ENCODE peak calls at places on chromosome 12, in eight cellular contexts. E is Peyer's patch, J is testis, N is GM12892, W is ovary, Q is NB4, O is uterus, F is IMR-90. P is an unnamed sample.

GRCh38 chr12:132675753-132676152 is 11.4 kb downstream of the POLE start:
- DNase-seq in E (no peak), J (no peak), N (no peak), W (no peak), Q (no peak), O (no peak), F (no peak), P (no peak)

GRCh38 chr12:122850695-122851350 is 15.6 kb downstream of the HIP1R start:
- DNase-seq in E (no peak), J (no peak), N (no peak), W (no peak), Q (peak; percentile 39), O (no peak), F (peak; percentile 71), P (no peak)

GRCh38 chr12:113369391-113369790 is 11.0 kb downstream of the PLBD2 start:
- DNase-seq in E (no peak), J (no peak), N (no peak), W (no peak), Q (no peak), O (no peak), F (no peak), P (no peak)

GRCh38 chr12:40086471-40086870 is 19.4 kb downstream of the SLC2A13 start:
- DNase-seq in E (no peak), J (no peak), N (no peak), W (no peak), Q (no peak), O (no peak), F (no peak), P (no peak)

GRCh38 chr12:82627799-82628198 is 58.9 kb upstream of the TMTC2 start:
- DNase-seq in E (no peak), J (no peak), N (no peak), W (no peak), Q (peak; percentile 32), O (no peak), F (peak; percentile 38), P (peak; percentile 6)

GRCh38 chr12:97283297-97283696 is 179.3 kb upstream of the RMST start:
- DNase-seq in E (no peak), J (no peak), N (no peak), W (no peak), Q (peak; percentile 40), O (no peak), F (no peak), P (no peak)

GRCh38 chr12:9928607-9929006 is 3.6 kb downstream of the CLEC2A start:
- DNase-seq in E (no peak), J (no peak), N (no peak), W (no peak), Q (no peak), O (no peak), F (no peak), P (no peak)

GRCh38 chr12:46071335-46071734 is 81.0 kb upstream of the SCAF11 start:
- DNase-seq in E (no peak), J (no peak), N (no peak), W (no peak), Q (no peak), O (no peak), F (no peak), P (no peak)

GRCh38 chr12:96233168-96233567 is 39.0 kb downstream of the ELK3 start:
- DNase-seq in E (no peak), J (peak; percentile 61), N (no peak), W (peak; percentile 84), Q (no peak), O (peak; percentile 86), F (no peak), P (no peak)
- TF ChIP-seq POLR2A in E (no peak), J (no peak), N (no peak), W (no peak), Q (no peak), O (no peak), F (no peak), P (no peak)

GRCh38 chr12:11834925-11835324 is 185.5 kb downstream of the ETV6 start:
- DNase-seq in E (no peak), J (no peak), N (no peak), W (no peak), Q (no peak), O (no peak), F (no peak), P (no peak)

GRCh38 chr12:11836964-11837286 is 187.5 kb downstream of the ETV6 start:
- DNase-seq in E (no peak), J (no peak), N (no peak), W (no peak), Q (no peak), O (no peak), F (no peak), P (no peak)

GRCh38 chr12:11838403-11838802 is 188.9 kb downstream of the ETV6 start:
- DNase-seq in E (no peak), J (no peak), N (no peak), W (no peak), Q (no peak), O (no peak), F (no peak), P (no peak)

GRCh38 chr12:11837318-11837934 is 188.0 kb downstream of the ETV6 start:
- DNase-seq in E (no peak), J (no peak), N (no peak), W (no peak), Q (no peak), O (no peak), F (no peak), P (no peak)

DNA sequence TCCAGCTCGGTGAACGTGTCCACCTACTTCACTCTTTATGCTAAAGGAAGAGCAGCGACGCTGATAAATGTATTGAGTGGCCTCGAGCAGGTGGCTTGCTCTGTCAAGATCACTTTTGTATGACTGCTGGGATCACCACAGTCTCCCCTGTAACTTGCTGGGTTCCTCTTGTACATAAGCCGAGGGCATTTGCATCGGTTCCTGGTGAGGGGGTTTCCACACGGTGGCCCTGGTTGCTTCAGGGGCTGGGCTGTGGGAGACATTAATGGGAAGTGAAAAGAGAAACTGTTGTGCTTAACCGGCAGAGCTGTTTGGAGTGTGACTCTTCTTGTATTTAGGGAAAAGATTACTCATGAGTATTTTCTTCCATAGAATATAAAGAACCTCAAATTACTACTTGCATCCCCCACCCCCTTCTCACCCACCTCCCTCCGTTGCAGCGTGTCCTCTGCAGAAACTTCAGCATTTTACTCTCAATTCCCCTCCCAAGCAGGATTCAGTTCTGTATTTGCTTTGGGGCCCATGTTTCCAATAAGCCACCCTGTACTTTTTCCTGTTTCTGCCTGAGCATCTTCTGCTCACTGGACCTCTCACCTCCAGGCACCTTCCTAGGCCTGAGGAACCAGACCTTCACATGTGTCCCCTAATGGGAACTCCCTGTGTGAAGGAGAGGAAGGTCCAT is 186.9 kb downstream of the ETV6 start:
- DNase-seq in E (peak; percentile 85), J (peak; percentile 27), N (peak; percentile 58), W (no peak), Q (peak; percentile 87), O (no peak), F (no peak), P (no peak)
- TF ChIP-seq POLR2A in E (no peak), J (no peak), N (peak; percentile 82), W (no peak), Q (no peak), O (no peak), F (no peak), P (no peak)

DNA sequence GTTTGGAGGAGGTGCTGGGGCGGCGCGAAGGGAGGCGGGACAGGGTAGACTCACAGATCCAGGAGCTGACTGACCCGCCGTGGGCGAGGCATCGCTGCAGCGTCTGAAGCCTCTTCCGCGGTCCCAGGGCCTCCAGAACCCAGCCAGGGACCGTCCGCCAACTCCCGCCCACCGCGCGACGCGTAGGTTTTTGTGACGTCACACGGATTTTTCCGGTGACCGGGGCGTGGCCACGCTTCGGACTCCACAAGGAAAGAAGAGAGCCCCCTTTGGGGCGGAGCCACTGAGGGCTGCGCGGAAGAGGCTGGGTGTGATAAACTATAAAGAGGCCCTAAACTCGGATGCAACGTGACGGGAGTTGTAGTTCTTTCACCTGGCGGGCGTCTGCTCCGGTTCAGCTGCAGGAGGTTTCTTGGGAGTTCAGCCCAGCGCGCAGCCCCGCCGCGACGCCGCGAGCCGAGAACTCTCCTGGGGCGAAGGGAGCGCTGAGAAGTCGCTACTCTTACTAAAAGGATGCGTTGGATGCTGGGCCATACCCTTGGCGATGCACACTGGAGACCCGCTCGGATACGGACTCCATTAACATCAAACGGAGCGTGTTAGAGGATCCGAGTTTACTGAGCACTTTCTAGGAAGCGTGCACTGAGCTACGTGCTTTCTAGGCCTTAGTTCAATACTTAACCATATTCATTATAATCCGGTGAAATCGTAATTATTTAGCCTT is at the start of gene AMN1:
- DNase-seq in E (peak; percentile 99), J (peak; percentile 100), N (peak; percentile 93), W (peak; percentile 99), Q (peak; percentile 100), O (peak; percentile 100), F (peak; percentile 99), P (peak; percentile 91)
- TF ChIP-seq POLR2A in E (peak; percentile 89), J (peak; percentile 10), N (peak; percentile 75), W (peak; percentile 58), Q (peak; percentile 15), O (peak; percentile 81), F (peak; percentile 71), P (peak; percentile 52)

GRCh38 chr12:131353376-131353775 is 357.5 kb upstream of the SFSWAP start:
- DNase-seq in E (no peak), J (no peak), N (no peak), W (no peak), Q (no peak), O (no peak), F (no peak), P (no peak)

GRCh38 chr12:131349397-131350127 is 361.3 kb upstream of the SFSWAP start:
- DNase-seq in E (no peak), J (no peak), N (no peak), W (no peak), Q (no peak), O (no peak), F (no peak), P (no peak)

GRCh38 chr12:131350943-131351318 is 360.0 kb upstream of the SFSWAP start:
- DNase-seq in E (no peak), J (no peak), N (no peak), W (no peak), Q (no peak), O (no peak), F (no peak), P (no peak)

GRCh38 chr12:131352296-131352900 is 358.5 kb upstream of the SFSWAP start:
- DNase-seq in E (no peak), J (no peak), N (no peak), W (no peak), Q (no peak), O (no peak), F (no peak), P (no peak)

DNA sequence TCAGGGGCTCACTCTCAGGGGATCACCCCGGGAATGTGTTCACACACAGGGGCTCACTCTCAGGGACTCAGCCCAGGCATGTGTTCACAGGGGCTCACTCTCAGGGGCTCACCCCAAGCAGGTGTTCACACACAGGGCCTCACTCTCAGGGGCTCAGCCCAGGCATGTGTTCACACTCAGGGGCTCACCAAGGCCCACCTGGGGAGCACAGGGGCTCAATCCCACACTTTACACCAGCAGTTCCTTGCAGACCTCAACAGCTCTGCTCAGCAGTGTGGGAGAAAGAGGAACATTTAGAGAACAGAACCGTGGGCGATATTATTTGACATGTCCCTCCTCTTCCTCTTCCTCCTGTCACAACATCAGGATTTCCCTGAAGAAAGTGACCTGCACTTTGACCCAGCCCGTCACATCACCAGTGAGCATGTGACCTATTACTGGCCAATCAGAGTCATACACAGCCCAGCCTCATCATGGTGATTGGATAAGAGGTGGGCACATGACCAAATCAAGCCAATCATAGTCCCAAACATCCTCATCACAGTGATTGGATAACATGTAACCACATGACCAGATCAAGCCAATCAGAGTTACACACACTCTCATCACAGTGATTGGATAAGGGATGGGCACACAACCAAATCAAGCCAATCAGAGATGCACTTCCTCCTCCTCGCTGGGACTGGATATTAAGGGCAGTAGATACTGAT is 359.4 kb upstream of the SFSWAP start:
- DNase-seq in E (no peak), J (peak; percentile 68), N (no peak), W (no peak), Q (peak; percentile 52), O (no peak), F (no peak), P (no peak)
- TF ChIP-seq POLR2A in E (no peak), J (no peak), N (no peak), W (no peak), Q (no peak), O (no peak), F (no peak), P (no peak)